ENCODE peak calls at places on chromosomes 13 and 19, in six cellular contexts. X is ascending aorta, R is transverse colon, I is H1, E is hepatocyte, A is psoas muscle. S is an unnamed sample. For H3K4me1 and H3K36me3, the result is how much of the 10 kb centered on the place peaks cover.

GRCh38 chr19:31284621-31285020 is 64.6 kb downstream of the TSHZ3 start:
- DNase-seq in X (peak), R (no peak), I (no peak), E (no peak), A (no peak), S (no peak)

GRCh38 chr13:75792526-75793187 is 156.5 kb downstream of the LMO7 start:
- DNase-seq in X (no peak), R (peak), I (no peak), E (peak), A (no peak), S (no peak)

GRCh38 chr19:29610574-29611271 is 4.6 kb downstream of the POP4 start:
- DNase-seq in X (peak), R (peak), I (peak), E (peak), A (peak), S (peak)

GRCh38 chr19:4369109-4369887 is 25.9 kb downstream of the MPND start:
- DNase-seq in X (no peak), R (peak), I (peak), E (no peak), A (peak), S (no peak)

GRCh38 chr19:48290923-48291700 is 21.2 kb downstream of the ZNF114 start:
- DNase-seq in X (peak), R (peak), I (peak), E (peak), A (peak), S (peak)

GRCh38 chr19:51743405-51743804 is 8.3 kb downstream of the FPR1 start:
- DNase-seq in X (no peak), R (no peak), I (no peak), E (no peak), A (no peak), S (no peak)

GRCh38 chr19:12723383-12723642 is 419 bp downstream of the TNPO2 start:
- DNase-seq in X (no peak), R (no peak), I (no peak), E (no peak), A (no peak), S (no peak)

GRCh38 chr19:47896019-47896418 is 9.9 kb upstream of the SULT2A1 start:
- DNase-seq in X (no peak), R (no peak), I (no peak), E (no peak), A (no peak), S (no peak)

GRCh38 chr19:2629491-2630351 is 72.8 kb downstream of the GNG7 start:
- DNase-seq in X (no peak), R (no peak), I (no peak), E (no peak), A (no peak), S (no peak)

GRCh38 chr13:102779426-102780159 is 6.0 kb upstream of the TEX30 start:
- DNase-seq in X (no peak), R (no peak), I (no peak), E (no peak), A (no peak), S (no peak)

GRCh38 chr19:5397804-5398692 is 57.2 kb upstream of the ZNRF4 start:
- DNase-seq in X (no peak), R (no peak), I (peak), E (peak), A (no peak), S (no peak)

GRCh38 chr13:25136872-25137623 is 35.0 kb downstream of the AMER2 start:
- DNase-seq in X (no peak), R (no peak), I (peak), E (no peak), A (no peak), S (no peak)

GRCh38 chr19:1177322-1178114 is 3.5 kb upstream of the SBNO2 start:
- DNase-seq in X (peak), R (no peak), I (no peak), E (peak), A (no peak), S (no peak)

GRCh38 chr19:1237754-1238372 is at the start of gene CBARP:
- DNase-seq in X (no peak), R (no peak), I (peak), E (peak), A (peak), S (no peak)

GRCh38 chr19:48539503-48540096 is 12.4 kb upstream of the SULT2B1 start:
- DNase-seq in X (no peak), R (peak), I (no peak), E (peak), A (no peak), S (peak)

GRCh38 chr19:49712397-49712859 is 21.5 kb downstream of the CPT1C start:
- DNase-seq in X (no peak), R (peak), I (peak), E (no peak), A (no peak), S (peak)

GRCh38 chr19:7371001-7371400 is 22.3 kb downstream of the ARHGEF18 start:
- DNase-seq in X (no peak), R (no peak), I (no peak), E (no peak), A (no peak), S (no peak)

GRCh38 chr13:43516401-43516826 is 270.4 kb downstream of the ENOX1 start:
- DNase-seq in X (no peak), R (no peak), I (no peak), E (peak), A (no peak), S (peak)

GRCh38 chr19:290539-291521 is at the start of gene PLPP2:
- DNase-seq in X (no peak), R (peak), I (peak), E (peak), A (no peak), S (no peak)

GRCh38 chr19:11697284-11697855 is 41.4 kb downstream of the ZNF823 start:
- DNase-seq in X (no peak), R (no peak), I (no peak), E (no peak), A (no peak), S (no peak)

GRCh38 chr13:26660761-26661160 is 99.8 kb downstream of the GPR12 start:
- DNase-seq in X (no peak), R (no peak), I (no peak), E (no peak), A (no peak), S (no peak)

GRCh38 chr13:113832204-113832603 is 31.7 kb downstream of the GAS6 start:
- DNase-seq in X (no peak), R (no peak), I (no peak), E (no peak), A (peak), S (no peak)

GRCh38 chr19:4981681-4981958 is 12.7 kb downstream of the KDM4B start:
- DNase-seq in X (no peak), R (no peak), I (no peak), E (no peak), A (no peak), S (no peak)

GRCh38 chr13:45769072-45769471 is 67.0 kb downstream of the CBY2 start:
- DNase-seq in X (no peak), R (no peak), I (no peak), E (no peak), A (no peak), S (no peak)

DNA sequence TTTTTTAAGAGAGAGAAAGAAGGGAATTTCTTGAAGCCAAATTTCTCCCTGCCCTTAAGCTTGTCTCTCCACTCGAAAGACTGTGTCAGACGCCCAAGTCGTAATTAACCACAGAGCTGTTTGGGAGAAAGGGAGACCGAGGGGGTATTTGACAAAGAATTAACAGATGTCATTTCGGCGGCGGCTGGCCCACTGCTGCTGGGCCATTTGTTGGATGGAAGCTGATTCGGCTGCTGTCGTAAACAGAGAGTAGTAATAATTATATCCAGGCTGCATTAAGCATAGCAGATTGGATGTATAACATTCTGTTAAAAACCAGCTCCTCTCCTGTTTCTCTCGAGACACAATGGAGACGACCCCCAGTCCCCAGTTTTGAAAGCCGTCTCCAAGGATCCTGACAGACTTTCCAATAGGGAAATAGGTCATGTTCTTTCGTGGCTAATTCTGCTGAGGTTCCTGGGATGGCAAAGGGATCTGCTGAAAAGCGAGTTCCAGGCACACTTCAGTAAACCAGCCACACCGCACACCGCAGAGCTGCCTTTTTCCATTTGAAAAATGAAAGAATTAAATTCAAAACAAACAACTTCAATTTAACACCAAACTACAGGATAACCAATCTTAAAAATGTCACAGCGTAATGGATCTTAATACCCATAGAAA is 71.5 kb downstream of the KCTD15 start:
- DNase-seq in X (peak), R (no peak), I (no peak), E (no peak), A (no peak), S (peak)
- H3K4me3 ChIP-seq in X (peak), R (no peak), I (no peak), E (no peak), A (peak), S (peak)

DNA sequence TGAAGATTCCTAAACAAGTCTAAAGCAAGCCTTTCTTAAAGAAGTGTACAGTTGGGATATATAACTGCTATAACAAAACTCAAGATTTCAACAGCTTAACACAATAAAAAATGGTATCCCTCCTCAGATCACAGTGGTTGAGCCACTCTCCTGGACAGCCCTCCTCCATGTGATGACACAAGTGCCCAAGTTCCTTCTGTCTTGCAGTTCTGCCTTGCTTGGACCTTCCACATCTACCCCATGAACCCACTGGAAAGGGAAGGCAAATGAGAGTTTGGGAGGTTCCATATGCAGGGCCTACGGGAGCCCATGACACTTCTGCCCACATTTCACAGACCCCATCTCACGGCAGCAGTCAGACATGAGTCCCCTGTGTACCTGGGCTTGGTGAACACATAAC is 659.2 kb downstream of the UQCRFS1 start:
- DNase-seq in X (no peak), R (no peak), I (no peak), E (no peak), A (no peak), S (no peak)
- H3K4me1 ChIP-seq in X (under half), R (under half), I (under half), E (under half), A (under half), S (under half)

GRCh38 chr19:39385629-39386411 is 5.1 kb downstream of the PAF1 start:
- DNase-seq in X (no peak), R (no peak), I (no peak), E (no peak), A (no peak), S (no peak)
- H3K36me3 ChIP-seq in X (half or more), R (under half), I (under half), E (under half), A (half or more), S (half or more)

GRCh38 chr19:44131955-44132354 is 9.4 kb upstream of the ZNF234 start:
- DNase-seq in X (no peak), R (no peak), I (no peak), E (no peak), A (no peak), S (no peak)
- H3K4me3 ChIP-seq in X (no peak), R (no peak), I (no peak), E (no peak), A (no peak), S (no peak)

DNA sequence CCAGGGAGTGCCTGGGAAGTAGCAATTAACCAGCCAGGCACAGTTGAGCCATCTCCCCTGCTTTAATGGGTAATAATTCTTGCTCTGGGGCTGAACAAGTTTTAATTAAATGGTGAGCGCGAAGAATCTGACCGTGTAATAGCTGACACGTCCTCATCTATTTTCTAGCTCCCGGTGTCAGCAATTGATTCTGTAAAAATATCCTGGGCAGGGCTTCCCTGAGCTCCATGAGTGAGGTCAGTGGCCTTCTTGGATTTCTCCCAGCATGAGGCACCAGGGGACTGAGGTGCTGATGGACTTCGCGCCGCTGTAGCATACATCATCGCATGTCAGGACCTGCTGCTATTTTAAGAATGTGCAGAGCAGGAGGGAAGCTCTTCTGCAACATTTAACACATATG is 27.0 kb downstream of the SIPA1L3 start:
- DNase-seq in X (no peak), R (no peak), I (no peak), E (peak), A (peak), S (no peak)
- H3K4me1 ChIP-seq in X (under half), R (under half), I (under half), E (half or more), A (under half), S (under half)

DNA sequence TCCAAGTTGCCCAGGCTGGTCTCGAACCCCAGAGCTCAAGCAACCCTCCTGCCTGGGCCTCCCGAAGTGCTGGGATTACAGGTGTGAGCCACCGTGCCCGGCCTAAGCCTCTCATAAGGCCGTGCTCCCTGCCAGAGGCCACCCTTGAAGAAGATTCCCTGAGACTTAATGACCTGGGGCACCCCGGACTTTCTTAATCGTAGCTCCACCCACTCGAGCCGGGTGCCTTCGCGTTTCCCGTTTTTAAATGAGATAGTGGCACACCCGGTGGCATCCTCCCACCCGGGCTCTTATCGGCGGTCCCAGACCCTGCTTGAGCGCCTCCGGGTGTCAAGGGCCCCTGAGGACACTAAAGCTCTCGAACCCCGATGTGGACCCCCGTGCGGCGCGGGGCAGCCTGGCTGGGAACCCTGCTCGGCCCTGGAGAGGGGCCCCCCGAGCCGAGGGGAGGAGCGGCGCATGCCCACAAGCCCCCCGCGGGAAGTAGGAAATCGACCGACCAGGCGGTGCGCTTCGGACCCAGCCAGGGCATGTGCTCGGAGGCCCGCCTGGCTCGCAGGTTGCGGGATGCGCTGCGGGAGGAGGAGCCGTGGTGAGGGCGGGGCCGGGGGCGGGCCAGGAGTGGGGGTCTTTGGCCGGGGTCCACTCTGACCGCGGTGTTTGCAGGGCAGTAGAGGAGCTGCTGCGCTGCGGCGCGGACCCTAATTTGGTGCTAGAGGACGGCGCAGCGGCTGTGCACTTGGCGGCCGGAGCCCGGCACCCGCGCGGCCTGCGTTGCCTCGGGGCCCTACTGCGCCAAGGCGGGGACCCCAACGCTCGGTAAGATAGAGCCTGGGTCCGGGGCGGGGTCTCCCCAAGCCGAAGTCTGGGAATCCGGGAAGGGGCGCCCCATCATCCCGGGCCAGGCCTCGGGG is at the start of gene ANKLE1:
- DNase-seq in X (no peak), R (peak), I (peak), E (no peak), A (no peak), S (no peak)
- H3K36me3 ChIP-seq in X (under half), R (under half), I (under half), E (under half), A (under half), S (under half)

GRCh38 chr13:48978942-48979601 is 3.4 kb downstream of the FNDC3A start:
- DNase-seq in X (no peak), R (no peak), I (no peak), E (no peak), A (no peak), S (no peak)

GRCh38 chr13:48979892-48980291 is 4.2 kb downstream of the FNDC3A start:
- DNase-seq in X (no peak), R (no peak), I (no peak), E (no peak), A (no peak), S (no peak)

GRCh38 chr13:48975926-48976676 is 389 bp downstream of the FNDC3A start:
- DNase-seq in X (peak), R (peak), I (peak), E (peak), A (peak), S (peak)

GRCh38 chr13:48976677-48977625 is 1.2 kb downstream of the FNDC3A start:
- DNase-seq in X (no peak), R (peak), I (no peak), E (peak), A (no peak), S (no peak)

GRCh38 chr13:48977973-48978372 is 2.3 kb downstream of the FNDC3A start:
- DNase-seq in X (no peak), R (no peak), I (no peak), E (no peak), A (no peak), S (no peak)
- H3K4me3 ChIP-seq in X (peak), R (peak), I (peak), E (peak), A (peak), S (peak)

S was measured in SJCRH30.